ENCODE peak calls at places on chromosomes 3 and 15, in ten cellular contexts. One of them, this sample, is unnamed.

GRCh38 chr3:54427501-54427900 is 305.1 kb downstream of the CACNA2D3 start:
- DNase-seq in HCT116: no peak
- DNase-seq in spleen: no peak
- DNase-seq in cardiac muscle cell: no peak
- DNase-seq in activated B cell treated with CpG ODN at 0.5 μM for 24 hours: no peak
- DNase-seq in B cell: no peak
- DNase-seq in transverse colon: no peak
- DNase-seq in RWPE2: no peak
- DNase-seq in osteoblast: no peak
- DNase-seq in CD8-positive, alpha-beta T cell: no peak
- DNase-seq in this sample: no peak

GRCh38 chr15:56683925-56684324 is 49.4 kb downstream of the ZNF280D start:
- DNase-seq in HCT116: no peak
- DNase-seq in spleen: no peak
- DNase-seq in cardiac muscle cell: peak; percentile 1
- DNase-seq in activated B cell treated with CpG ODN at 0.5 μM for 24 hours: no peak
- DNase-seq in B cell: no peak
- DNase-seq in transverse colon: no peak
- DNase-seq in RWPE2: no peak
- DNase-seq in osteoblast: no peak
- DNase-seq in CD8-positive, alpha-beta T cell: no peak
- DNase-seq in this sample: no peak

GRCh38 chr3:14352002-14352627 is 50.3 kb upstream of the SLC6A6 start:
- DNase-seq in HCT116: peak; percentile 91
- DNase-seq in spleen: no peak
- DNase-seq in cardiac muscle cell: no peak
- DNase-seq in activated B cell treated with CpG ODN at 0.5 μM for 24 hours: no peak
- DNase-seq in B cell: no peak
- DNase-seq in transverse colon: no peak
- DNase-seq in RWPE2: no peak
- DNase-seq in osteoblast: no peak
- DNase-seq in CD8-positive, alpha-beta T cell: no peak
- DNase-seq in this sample: no peak

GRCh38 chr3:74469713-74470112 is 144.7 kb downstream of the CNTN3 start:
- DNase-seq in HCT116: no peak
- DNase-seq in spleen: no peak
- DNase-seq in cardiac muscle cell: no peak
- DNase-seq in activated B cell treated with CpG ODN at 0.5 μM for 24 hours: no peak
- DNase-seq in B cell: no peak
- DNase-seq in transverse colon: no peak
- DNase-seq in RWPE2: no peak
- DNase-seq in osteoblast: no peak
- DNase-seq in CD8-positive, alpha-beta T cell: no peak
- DNase-seq in this sample: no peak

GRCh38 chr15:57732526-57733331 is 26.2 kb downstream of the POLR2M start:
- DNase-seq in HCT116: peak; percentile 48
- DNase-seq in spleen: no peak
- DNase-seq in cardiac muscle cell: peak; percentile 76
- DNase-seq in activated B cell treated with CpG ODN at 0.5 μM for 24 hours: no peak
- DNase-seq in B cell: peak; percentile 33
- DNase-seq in transverse colon: peak; percentile 62
- DNase-seq in RWPE2: no peak
- DNase-seq in osteoblast: peak; percentile 71
- DNase-seq in CD8-positive, alpha-beta T cell: peak; percentile 36
- DNase-seq in this sample: peak; percentile 78

GRCh38 chr15:92161039-92161670 is 232.5 kb upstream of the ST8SIA2 start:
- DNase-seq in HCT116: no peak
- DNase-seq in spleen: no peak
- DNase-seq in cardiac muscle cell: no peak
- DNase-seq in activated B cell treated with CpG ODN at 0.5 μM for 24 hours: no peak
- DNase-seq in B cell: no peak
- DNase-seq in transverse colon: no peak
- DNase-seq in RWPE2: no peak
- DNase-seq in osteoblast: no peak
- DNase-seq in CD8-positive, alpha-beta T cell: no peak
- DNase-seq in this sample: no peak

GRCh38 chr3:11335056-11335608 is 62.9 kb downstream of the ATG7 start:
- DNase-seq in HCT116: peak; percentile 51
- DNase-seq in spleen: no peak
- DNase-seq in cardiac muscle cell: peak; percentile 59
- DNase-seq in activated B cell treated with CpG ODN at 0.5 μM for 24 hours: no peak
- DNase-seq in B cell: peak; percentile 28
- DNase-seq in transverse colon: no peak
- DNase-seq in RWPE2: no peak
- DNase-seq in osteoblast: peak; percentile 86
- DNase-seq in CD8-positive, alpha-beta T cell: no peak
- DNase-seq in this sample: peak; percentile 44

GRCh38 chr3:23746473-23746872 is 59.3 kb upstream of the UBE2E1 start:
- DNase-seq in HCT116: no peak
- DNase-seq in spleen: no peak
- DNase-seq in cardiac muscle cell: no peak
- DNase-seq in activated B cell treated with CpG ODN at 0.5 μM for 24 hours: no peak
- DNase-seq in B cell: no peak
- DNase-seq in transverse colon: no peak
- DNase-seq in RWPE2: no peak
- DNase-seq in osteoblast: no peak
- DNase-seq in CD8-positive, alpha-beta T cell: no peak
- DNase-seq in this sample: no peak

DNA sequence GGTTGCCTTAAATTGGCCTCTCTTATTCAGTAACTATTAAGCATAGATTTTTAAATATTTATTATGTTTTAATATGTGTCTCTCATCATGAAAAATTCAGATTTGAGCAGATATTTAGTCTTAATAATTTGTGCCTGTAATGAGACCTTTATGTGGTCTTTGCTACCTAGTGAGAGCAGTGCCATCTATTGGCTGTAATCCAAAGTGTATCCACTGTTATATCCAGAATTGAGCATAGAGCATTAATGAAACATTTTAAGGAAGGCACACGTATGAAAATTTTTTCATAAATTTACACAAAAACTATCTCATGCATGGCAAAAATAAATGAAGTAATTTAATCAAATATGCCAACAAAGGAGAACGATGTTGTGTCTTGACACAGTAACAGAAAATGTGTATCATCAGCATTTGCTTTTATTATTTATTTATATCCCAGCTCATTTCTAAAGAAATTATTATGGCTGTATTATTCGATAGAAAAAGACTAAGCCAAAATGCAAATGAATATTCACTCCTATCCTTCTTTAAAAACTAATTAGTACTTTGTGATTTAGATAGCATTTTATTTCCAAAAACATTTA is 203.5 kb downstream of the RSRC1 start:
- DNase-seq in HCT116: peak; percentile 39
- DNase-seq in spleen: no peak
- DNase-seq in cardiac muscle cell: peak; percentile 61
- DNase-seq in activated B cell treated with CpG ODN at 0.5 μM for 24 hours: no peak
- DNase-seq in B cell: no peak
- DNase-seq in transverse colon: no peak
- DNase-seq in RWPE2: no peak
- DNase-seq in osteoblast: no peak
- DNase-seq in CD8-positive, alpha-beta T cell: no peak
- DNase-seq in this sample: peak; percentile 29
- TF ChIP-seq CTCF in HCT116: peak; percentile 56
- TF ChIP-seq CTCF in spleen: peak; percentile 37
- TF ChIP-seq CTCF in cardiac muscle cell: peak; percentile 28
- TF ChIP-seq CTCF in activated B cell treated with CpG ODN at 0.5 μM for 24 hours: no peak
- TF ChIP-seq CTCF in B cell: peak; percentile 49
- TF ChIP-seq CTCF in transverse colon: peak; percentile 9
- TF ChIP-seq CTCF in RWPE2: peak; percentile 86
- TF ChIP-seq CTCF in osteoblast: peak; percentile 46
- TF ChIP-seq CTCF in CD8-positive, alpha-beta T cell: no peak
- TF ChIP-seq CTCF in this sample: peak; percentile 42

GRCh38 chr15:83068054-83068453 is 1.0 kb upstream of the BTBD1 start:
- DNase-seq in HCT116: no peak
- DNase-seq in spleen: no peak
- DNase-seq in cardiac muscle cell: no peak
- DNase-seq in activated B cell treated with CpG ODN at 0.5 μM for 24 hours: no peak
- DNase-seq in B cell: no peak
- DNase-seq in transverse colon: no peak
- DNase-seq in RWPE2: no peak
- DNase-seq in osteoblast: peak; percentile 76
- DNase-seq in CD8-positive, alpha-beta T cell: no peak
- DNase-seq in this sample: no peak

GRCh38 chr15:83067638-83067962 is 548 bp upstream of the BTBD1 start:
- DNase-seq in HCT116: no peak
- DNase-seq in spleen: no peak
- DNase-seq in cardiac muscle cell: no peak
- DNase-seq in activated B cell treated with CpG ODN at 0.5 μM for 24 hours: peak; percentile 19
- DNase-seq in B cell: no peak
- DNase-seq in transverse colon: no peak
- DNase-seq in RWPE2: no peak
- DNase-seq in osteoblast: no peak
- DNase-seq in CD8-positive, alpha-beta T cell: no peak
- DNase-seq in this sample: no peak

GRCh38 chr15:83066034-83066760 is 855 bp downstream of the BTBD1 start:
- DNase-seq in HCT116: no peak
- DNase-seq in spleen: no peak
- DNase-seq in cardiac muscle cell: no peak
- DNase-seq in activated B cell treated with CpG ODN at 0.5 μM for 24 hours: no peak
- DNase-seq in B cell: no peak
- DNase-seq in transverse colon: peak; percentile 11
- DNase-seq in RWPE2: no peak
- DNase-seq in osteoblast: no peak
- DNase-seq in CD8-positive, alpha-beta T cell: no peak
- DNase-seq in this sample: no peak

GRCh38 chr15:83065431-83065830 is 1.6 kb downstream of the BTBD1 start:
- DNase-seq in HCT116: no peak
- DNase-seq in spleen: no peak
- DNase-seq in cardiac muscle cell: no peak
- DNase-seq in activated B cell treated with CpG ODN at 0.5 μM for 24 hours: no peak
- DNase-seq in B cell: no peak
- DNase-seq in transverse colon: no peak
- DNase-seq in RWPE2: no peak
- DNase-seq in osteoblast: no peak
- DNase-seq in CD8-positive, alpha-beta T cell: no peak
- DNase-seq in this sample: no peak

DNA sequence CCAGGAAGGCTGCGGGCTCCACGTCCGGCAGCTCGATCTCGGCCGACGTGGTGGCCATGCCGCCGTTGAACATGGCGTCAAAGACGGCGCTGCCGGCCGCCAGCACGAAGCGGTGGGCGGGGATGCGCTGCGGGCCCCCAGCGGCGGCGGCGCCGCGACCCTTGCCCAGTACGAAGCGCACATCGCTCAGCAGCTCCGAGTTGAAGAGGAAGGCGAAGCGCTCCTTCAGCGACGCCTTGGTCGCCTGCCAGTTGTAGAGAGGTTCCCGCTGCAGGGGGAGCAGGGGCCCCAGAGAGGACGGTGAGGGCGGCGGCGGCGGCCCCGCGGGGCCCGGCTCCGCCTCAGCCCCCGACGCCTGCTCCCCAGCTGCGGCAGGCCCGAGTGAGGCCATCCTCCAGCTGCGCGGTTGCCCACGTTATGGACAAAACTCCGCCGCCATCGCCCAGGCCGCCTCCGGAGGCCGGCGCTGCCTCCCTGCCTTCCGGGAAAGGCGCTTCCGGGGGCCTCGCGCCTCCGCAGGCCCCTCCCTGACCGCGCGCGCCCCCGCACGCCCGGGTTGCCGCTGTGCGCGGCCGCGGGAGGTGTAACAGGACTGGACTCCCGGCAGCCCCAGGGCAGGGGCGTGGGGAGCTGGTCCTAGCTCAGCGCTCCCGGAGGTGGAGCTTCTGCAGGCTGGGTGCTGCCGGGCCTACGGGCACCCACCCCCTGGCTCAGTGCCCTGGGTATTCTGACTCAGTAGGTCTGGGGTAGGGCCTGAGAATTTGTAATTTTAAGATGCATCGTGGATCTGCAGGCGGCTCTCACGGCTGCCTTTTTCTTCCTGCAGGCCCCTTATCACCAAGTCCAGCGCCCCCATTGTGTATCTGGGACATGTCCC is at the start of gene BTBD1:
- DNase-seq in HCT116: peak; percentile 87
- DNase-seq in spleen: peak; percentile 97
- DNase-seq in cardiac muscle cell: peak; percentile 91
- DNase-seq in activated B cell treated with CpG ODN at 0.5 μM for 24 hours: peak; percentile 86
- DNase-seq in B cell: peak; percentile 96
- DNase-seq in transverse colon: peak; percentile 93
- DNase-seq in RWPE2: peak; percentile 100
- DNase-seq in osteoblast: peak; percentile 100
- DNase-seq in CD8-positive, alpha-beta T cell: peak; percentile 73
- DNase-seq in this sample: peak; percentile 98
- TF ChIP-seq CTCF in HCT116: no peak
- TF ChIP-seq CTCF in spleen: peak; percentile 44
- TF ChIP-seq CTCF in cardiac muscle cell: no peak
- TF ChIP-seq CTCF in activated B cell treated with CpG ODN at 0.5 μM for 24 hours: no peak
- TF ChIP-seq CTCF in B cell: no peak
- TF ChIP-seq CTCF in transverse colon: no peak
- TF ChIP-seq CTCF in RWPE2: peak; percentile 33
- TF ChIP-seq CTCF in osteoblast: no peak
- TF ChIP-seq CTCF in CD8-positive, alpha-beta T cell: no peak
- TF ChIP-seq CTCF in this sample: no peak

DNA sequence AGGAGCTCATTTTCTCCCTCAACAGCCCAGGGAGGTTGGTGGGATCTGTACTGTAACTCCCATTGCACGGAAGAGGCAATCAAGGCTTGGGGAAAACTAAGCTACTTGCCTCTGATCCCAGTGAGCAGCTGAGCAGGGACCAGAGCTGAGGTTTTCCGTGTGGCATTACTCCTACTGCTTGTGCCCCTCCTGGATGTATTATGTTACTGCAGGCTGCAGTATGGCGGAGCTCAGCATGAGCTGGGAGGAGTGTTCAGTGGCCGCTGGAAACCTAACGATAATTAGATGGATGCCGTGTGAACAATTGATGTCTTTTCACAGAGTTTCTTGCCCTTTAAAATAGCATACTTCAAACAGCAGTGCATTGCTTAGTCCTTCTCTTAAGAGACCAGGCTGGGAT is 2.0 kb upstream of the TPRG1 start:
- DNase-seq in HCT116: no peak
- DNase-seq in spleen: no peak
- DNase-seq in cardiac muscle cell: no peak
- DNase-seq in activated B cell treated with CpG ODN at 0.5 μM for 24 hours: no peak
- DNase-seq in B cell: no peak
- DNase-seq in transverse colon: no peak
- DNase-seq in RWPE2: no peak
- DNase-seq in osteoblast: no peak
- DNase-seq in CD8-positive, alpha-beta T cell: no peak
- DNase-seq in this sample: no peak
- TF ChIP-seq CTCF in HCT116: no peak
- TF ChIP-seq CTCF in spleen: no peak
- TF ChIP-seq CTCF in cardiac muscle cell: no peak
- TF ChIP-seq CTCF in activated B cell treated with CpG ODN at 0.5 μM for 24 hours: no peak
- TF ChIP-seq CTCF in B cell: no peak
- TF ChIP-seq CTCF in transverse colon: no peak
- TF ChIP-seq CTCF in RWPE2: no peak
- TF ChIP-seq CTCF in osteoblast: no peak
- TF ChIP-seq CTCF in CD8-positive, alpha-beta T cell: no peak
- TF ChIP-seq CTCF in this sample: no peak

DNA sequence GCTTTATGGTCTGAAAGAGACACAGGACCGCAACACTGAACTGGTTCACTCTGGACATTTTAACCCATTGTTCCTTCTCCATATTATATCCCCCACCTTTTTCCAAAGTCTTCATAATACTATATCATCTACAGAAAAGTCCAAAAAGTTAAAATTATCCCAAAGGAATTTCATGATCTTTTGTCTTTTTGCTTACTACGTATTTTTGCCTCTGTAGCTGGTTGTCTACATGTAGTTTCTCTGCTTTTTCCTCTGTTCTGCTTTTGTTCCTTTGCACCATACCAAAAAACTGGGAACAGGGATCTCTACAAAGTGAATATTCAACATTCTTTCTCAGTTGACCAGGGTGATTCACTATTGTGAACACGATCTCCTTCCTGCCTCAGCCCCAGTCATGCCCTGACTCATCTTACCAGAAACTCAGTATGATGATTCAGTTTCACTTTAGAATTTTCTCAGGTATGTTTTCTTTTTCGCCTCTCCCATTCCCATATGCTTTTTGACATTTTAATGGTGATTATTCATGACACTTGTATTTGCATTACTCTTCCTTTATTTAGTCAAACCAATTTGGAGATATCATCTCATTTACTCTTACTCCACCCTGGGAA is 14.4 kb downstream of the EMC4 start:
- DNase-seq in HCT116: peak; percentile 67
- DNase-seq in spleen: no peak
- DNase-seq in cardiac muscle cell: no peak
- DNase-seq in activated B cell treated with CpG ODN at 0.5 μM for 24 hours: no peak
- DNase-seq in B cell: no peak
- DNase-seq in transverse colon: no peak
- DNase-seq in RWPE2: peak; percentile 89
- DNase-seq in osteoblast: peak; percentile 94
- DNase-seq in CD8-positive, alpha-beta T cell: no peak
- DNase-seq in this sample: no peak
- TF ChIP-seq CTCF in HCT116: no peak
- TF ChIP-seq CTCF in spleen: no peak
- TF ChIP-seq CTCF in cardiac muscle cell: no peak
- TF ChIP-seq CTCF in activated B cell treated with CpG ODN at 0.5 μM for 24 hours: no peak
- TF ChIP-seq CTCF in B cell: no peak
- TF ChIP-seq CTCF in transverse colon: no peak
- TF ChIP-seq CTCF in RWPE2: no peak
- TF ChIP-seq CTCF in osteoblast: no peak
- TF ChIP-seq CTCF in CD8-positive, alpha-beta T cell: no peak
- TF ChIP-seq CTCF in this sample: no peak